ENCODE peak calls at places on chromosomes 11 and 22, in nine cellular contexts. One of them, this sample, is unnamed.

GRCh38 chr11:77046060-77046501 is 11.9 kb downstream of the B3GNT6 start:
- DNase-seq in EH: peak; percentile 11
- DNase-seq in IMR-90: no peak
- DNase-seq in ureter: no peak
- DNase-seq in SK-N-SH: peak; percentile 92
- DNase-seq in nucleus accumbens: no peak
- DNase-seq in stimulated activated CD4-positive, alpha-beta T cell treated with anti-CD3 and anti-CD28 coated beads, Interleukin-15, amount 100 ng/mL, for 1 hour: peak; percentile 48
- DNase-seq in HAP-1: peak; percentile 79
- DNase-seq in RWPE1: peak; percentile 55
- DNase-seq in this sample: no peak

GRCh38 chr22:50641696-50642607 is 14.0 kb upstream of the ARSA start:
- DNase-seq in EH: peak; percentile 21
- DNase-seq in IMR-90: peak; percentile 32
- DNase-seq in ureter: no peak
- DNase-seq in SK-N-SH: no peak
- DNase-seq in nucleus accumbens: no peak
- DNase-seq in stimulated activated CD4-positive, alpha-beta T cell treated with anti-CD3 and anti-CD28 coated beads, Interleukin-15, amount 100 ng/mL, for 1 hour: no peak
- DNase-seq in HAP-1: peak; percentile 41
- DNase-seq in RWPE1: no peak
- DNase-seq in this sample: no peak

GRCh38 chr11:18521123-18521522 is 5.6 kb downstream of the TSG101 start:
- DNase-seq in EH: no peak
- DNase-seq in IMR-90: no peak
- DNase-seq in ureter: no peak
- DNase-seq in SK-N-SH: no peak
- DNase-seq in nucleus accumbens: no peak
- DNase-seq in stimulated activated CD4-positive, alpha-beta T cell treated with anti-CD3 and anti-CD28 coated beads, Interleukin-15, amount 100 ng/mL, for 1 hour: no peak
- DNase-seq in HAP-1: no peak
- DNase-seq in RWPE1: no peak
- DNase-seq in this sample: no peak

GRCh38 chr22:26429458-26430238 is 588 bp downstream of the ASPHD2 start:
- DNase-seq in EH: no peak
- DNase-seq in IMR-90: no peak
- DNase-seq in ureter: no peak
- DNase-seq in SK-N-SH: peak; percentile 76
- DNase-seq in nucleus accumbens: no peak
- DNase-seq in stimulated activated CD4-positive, alpha-beta T cell treated with anti-CD3 and anti-CD28 coated beads, Interleukin-15, amount 100 ng/mL, for 1 hour: no peak
- DNase-seq in HAP-1: no peak
- DNase-seq in RWPE1: no peak
- DNase-seq in this sample: no peak

GRCh38 chr11:125281831-125282595 is 117.5 kb downstream of the PKNOX2 start:
- DNase-seq in EH: no peak
- DNase-seq in IMR-90: no peak
- DNase-seq in ureter: no peak
- DNase-seq in SK-N-SH: no peak
- DNase-seq in nucleus accumbens: no peak
- DNase-seq in stimulated activated CD4-positive, alpha-beta T cell treated with anti-CD3 and anti-CD28 coated beads, Interleukin-15, amount 100 ng/mL, for 1 hour: no peak
- DNase-seq in HAP-1: no peak
- DNase-seq in RWPE1: peak; percentile 11
- DNase-seq in this sample: no peak

GRCh38 chr22:38730411-38730871 is 24.7 kb downstream of the GTPBP1 start:
- DNase-seq in EH: no peak
- DNase-seq in IMR-90: no peak
- DNase-seq in ureter: no peak
- DNase-seq in SK-N-SH: no peak
- DNase-seq in nucleus accumbens: no peak
- DNase-seq in stimulated activated CD4-positive, alpha-beta T cell treated with anti-CD3 and anti-CD28 coated beads, Interleukin-15, amount 100 ng/mL, for 1 hour: no peak
- DNase-seq in HAP-1: no peak
- DNase-seq in RWPE1: no peak
- DNase-seq in this sample: no peak

GRCh38 chr22:30290679-30291333 is 1.5 kb upstream of the CASTOR1 start:
- DNase-seq in EH: peak; percentile 74
- DNase-seq in IMR-90: peak; percentile 48
- DNase-seq in ureter: peak; percentile 94
- DNase-seq in SK-N-SH: peak; percentile 67
- DNase-seq in nucleus accumbens: peak; percentile 46
- DNase-seq in stimulated activated CD4-positive, alpha-beta T cell treated with anti-CD3 and anti-CD28 coated beads, Interleukin-15, amount 100 ng/mL, for 1 hour: no peak
- DNase-seq in HAP-1: peak; percentile 59
- DNase-seq in RWPE1: peak; percentile 64
- DNase-seq in this sample: peak; percentile 96

GRCh38 chr11:57568330-57568766 is 876 bp upstream of the UBE2L6 start:
- DNase-seq in EH: peak; percentile 78
- DNase-seq in IMR-90: peak; percentile 67
- DNase-seq in ureter: peak; percentile 88
- DNase-seq in SK-N-SH: no peak
- DNase-seq in nucleus accumbens: no peak
- DNase-seq in stimulated activated CD4-positive, alpha-beta T cell treated with anti-CD3 and anti-CD28 coated beads, Interleukin-15, amount 100 ng/mL, for 1 hour: peak; percentile 86
- DNase-seq in HAP-1: peak; percentile 91
- DNase-seq in RWPE1: no peak
- DNase-seq in this sample: no peak

GRCh38 chr22:27724181-27724580 is 77.4 kb downstream of the MN1 start:
- DNase-seq in EH: no peak
- DNase-seq in IMR-90: no peak
- DNase-seq in ureter: no peak
- DNase-seq in SK-N-SH: no peak
- DNase-seq in nucleus accumbens: no peak
- DNase-seq in stimulated activated CD4-positive, alpha-beta T cell treated with anti-CD3 and anti-CD28 coated beads, Interleukin-15, amount 100 ng/mL, for 1 hour: no peak
- DNase-seq in HAP-1: no peak
- DNase-seq in RWPE1: no peak
- DNase-seq in this sample: no peak

GRCh38 chr11:118641463-118642019 is 34.1 kb downstream of the PHLDB1 start:
- DNase-seq in EH: no peak
- DNase-seq in IMR-90: no peak
- DNase-seq in ureter: no peak
- DNase-seq in SK-N-SH: peak; percentile 54
- DNase-seq in nucleus accumbens: no peak
- DNase-seq in stimulated activated CD4-positive, alpha-beta T cell treated with anti-CD3 and anti-CD28 coated beads, Interleukin-15, amount 100 ng/mL, for 1 hour: no peak
- DNase-seq in HAP-1: no peak
- DNase-seq in RWPE1: no peak
- DNase-seq in this sample: no peak

GRCh38 chr22:36010090-36010489 is 18.5 kb downstream of the RBFOX2 start:
- DNase-seq in EH: no peak
- DNase-seq in IMR-90: no peak
- DNase-seq in ureter: no peak
- DNase-seq in SK-N-SH: no peak
- DNase-seq in nucleus accumbens: no peak
- DNase-seq in stimulated activated CD4-positive, alpha-beta T cell treated with anti-CD3 and anti-CD28 coated beads, Interleukin-15, amount 100 ng/mL, for 1 hour: no peak
- DNase-seq in HAP-1: no peak
- DNase-seq in RWPE1: no peak
- DNase-seq in this sample: no peak

GRCh38 chr11:76448506-76448905 is 3.7 kb downstream of the EMSY start:
- DNase-seq in EH: no peak
- DNase-seq in IMR-90: no peak
- DNase-seq in ureter: no peak
- DNase-seq in SK-N-SH: no peak
- DNase-seq in nucleus accumbens: no peak
- DNase-seq in stimulated activated CD4-positive, alpha-beta T cell treated with anti-CD3 and anti-CD28 coated beads, Interleukin-15, amount 100 ng/mL, for 1 hour: no peak
- DNase-seq in HAP-1: no peak
- DNase-seq in RWPE1: no peak
- DNase-seq in this sample: no peak

GRCh38 chr11:125514336-125515101 is 18.5 kb upstream of the FEZ1 start:
- DNase-seq in EH: peak; percentile 55
- DNase-seq in IMR-90: peak; percentile 46
- DNase-seq in ureter: peak; percentile 63
- DNase-seq in SK-N-SH: peak; percentile 32
- DNase-seq in nucleus accumbens: no peak
- DNase-seq in stimulated activated CD4-positive, alpha-beta T cell treated with anti-CD3 and anti-CD28 coated beads, Interleukin-15, amount 100 ng/mL, for 1 hour: no peak
- DNase-seq in HAP-1: no peak
- DNase-seq in RWPE1: peak; percentile 71
- DNase-seq in this sample: no peak